ENCODE peak calls at places on chromosome 9, in seven cellular contexts. D is IMR-90; F is GM13976; W is MCF 10A; A is colonic mucosa; U is CD4-positive, alpha-beta T cell; M is heart right ventricle. S is an unnamed sample.

GRCh38 chr9:122347348-122348287 is 23.2 kb upstream of the PTGS1 start:
- DNase-seq in D (no peak), F (no peak), W (no peak), A (peak; percentile 81), U (no peak), M (no peak), S (peak; percentile 35)

GRCh38 chr9:15622596-15622995 is 69.8 kb downstream of the CCDC171 start:
- DNase-seq in D (peak; percentile 46), F (no peak), W (peak; percentile 13), A (no peak), U (no peak), M (no peak), S (no peak)

GRCh38 chr9:17230646-17231045 is 95.8 kb downstream of the CNTLN start:
- DNase-seq in D (no peak), F (no peak), W (no peak), A (no peak), U (no peak), M (no peak), S (no peak)

GRCh38 chr9:108125541-108125940 is 636.0 kb upstream of the KLF4 start:
- DNase-seq in D (no peak), F (no peak), W (peak; percentile 18), A (no peak), U (no peak), M (peak; percentile 17), S (no peak)

GRCh38 chr9:80351612-80352011 is 779.8 kb downstream of the TLE4 start:
- DNase-seq in D (no peak), F (no peak), W (no peak), A (no peak), U (no peak), M (no peak), S (no peak)

GRCh38 chr9:38145526-38146053 is 76.6 kb upstream of the SHB start:
- DNase-seq in D (no peak), F (no peak), W (no peak), A (no peak), U (no peak), M (no peak), S (no peak)

GRCh38 chr9:655875-656274 is 185.6 kb upstream of the DMRT1 start:
- DNase-seq in D (no peak), F (no peak), W (peak; percentile 30), A (no peak), U (no peak), M (peak; percentile 93), S (no peak)

GRCh38 chr9:2725929-2726328 is 8.6 kb downstream of the KCNV2 start:
- DNase-seq in D (no peak), F (no peak), W (no peak), A (no peak), U (no peak), M (no peak), S (no peak)

GRCh38 chr9:115340314-115340713 is 222.4 kb upstream of the TNC start:
- DNase-seq in D (no peak), F (no peak), W (no peak), A (no peak), U (no peak), M (no peak), S (no peak)

GRCh38 chr9:121619989-121620673 is 31.3 kb upstream of the DAB2IP start:
- DNase-seq in D (no peak), F (no peak), W (no peak), A (peak; percentile 61), U (no peak), M (peak; percentile 63), S (no peak)

GRCh38 chr9:77820293-77820954 is 172.3 kb upstream of the GNA14 start:
- DNase-seq in D (peak; percentile 83), F (no peak), W (peak; percentile 52), A (no peak), U (no peak), M (no peak), S (no peak)

GRCh38 chr9:77815260-77815659 is 167.1 kb upstream of the GNA14 start:
- DNase-seq in D (no peak), F (no peak), W (no peak), A (no peak), U (no peak), M (no peak), S (no peak)

GRCh38 chr9:77816641-77817341 is 168.7 kb upstream of the GNA14 start:
- DNase-seq in D (peak; percentile 47), F (no peak), W (no peak), A (no peak), U (no peak), M (no peak), S (no peak)

GRCh38 chr9:77817590-77818311 is 169.6 kb upstream of the GNA14 start:
- DNase-seq in D (no peak), F (no peak), W (no peak), A (no peak), U (no peak), M (no peak), S (no peak)

DNA sequence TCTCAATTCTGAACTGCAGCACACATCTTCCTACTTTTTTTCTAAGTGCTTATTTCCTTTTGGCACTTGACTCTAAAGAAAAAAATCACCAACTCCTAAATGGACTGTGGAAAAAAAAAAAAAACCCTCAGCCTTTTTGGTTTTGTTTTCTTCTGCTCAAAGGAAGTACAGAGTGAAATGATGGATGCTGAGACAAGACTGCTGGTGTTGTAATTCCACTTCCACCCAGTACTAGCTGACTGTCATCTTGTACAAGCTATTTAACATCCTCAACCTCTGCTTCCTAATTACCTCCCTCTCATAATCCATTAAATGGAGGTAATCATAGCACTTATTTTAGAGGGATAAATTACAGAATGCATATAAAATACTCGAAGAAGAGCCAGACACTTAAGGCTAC is 171.6 kb upstream of the GNA14 start:
- DNase-seq in D (peak; percentile 23), F (no peak), W (no peak), A (no peak), U (no peak), M (no peak), S (no peak)
- TF ChIP-seq CTCF in D (no peak), F (no peak), W (no peak), A (no peak), U (no peak), M (no peak), S (no peak)

GRCh38 chr9:132647806-132648205 is 22.0 kb downstream of the DDX31 start:
- DNase-seq in D (peak; percentile 28), F (no peak), W (no peak), A (no peak), U (no peak), M (no peak), S (no peak)

GRCh38 chr9:132647355-132647754 is 22.4 kb downstream of the DDX31 start:
- DNase-seq in D (peak; percentile 100), F (no peak), W (peak; percentile 73), A (no peak), U (no peak), M (no peak), S (no peak)

GRCh38 chr9:132648283-132648682 is 21.5 kb downstream of the DDX31 start:
- DNase-seq in D (no peak), F (no peak), W (no peak), A (peak; percentile 60), U (no peak), M (no peak), S (no peak)

GRCh38 chr9:132648685-132649084 is 21.1 kb downstream of the DDX31 start:
- DNase-seq in D (no peak), F (no peak), W (no peak), A (no peak), U (no peak), M (no peak), S (no peak)

GRCh38 chr9:132651259-132651658 is 18.5 kb downstream of the DDX31 start:
- DNase-seq in D (peak; percentile 98), F (no peak), W (peak; percentile 86), A (peak; percentile 70), U (no peak), M (no peak), S (peak; percentile 9)
- TF ChIP-seq CTCF in D (peak; percentile 73), F (peak; percentile 10), W (peak; percentile 42), A (peak; percentile 46), U (no peak), M (no peak), S (no peak)

GRCh38 chr9:69391487-69391886 is 66.5 kb downstream of the ENTREP1 start:
- DNase-seq in D (no peak), F (no peak), W (no peak), A (no peak), U (no peak), M (no peak), S (no peak)
- TF ChIP-seq CTCF in D (no peak), F (no peak), W (no peak), A (no peak), U (no peak), M (no peak), S (no peak)

DNA sequence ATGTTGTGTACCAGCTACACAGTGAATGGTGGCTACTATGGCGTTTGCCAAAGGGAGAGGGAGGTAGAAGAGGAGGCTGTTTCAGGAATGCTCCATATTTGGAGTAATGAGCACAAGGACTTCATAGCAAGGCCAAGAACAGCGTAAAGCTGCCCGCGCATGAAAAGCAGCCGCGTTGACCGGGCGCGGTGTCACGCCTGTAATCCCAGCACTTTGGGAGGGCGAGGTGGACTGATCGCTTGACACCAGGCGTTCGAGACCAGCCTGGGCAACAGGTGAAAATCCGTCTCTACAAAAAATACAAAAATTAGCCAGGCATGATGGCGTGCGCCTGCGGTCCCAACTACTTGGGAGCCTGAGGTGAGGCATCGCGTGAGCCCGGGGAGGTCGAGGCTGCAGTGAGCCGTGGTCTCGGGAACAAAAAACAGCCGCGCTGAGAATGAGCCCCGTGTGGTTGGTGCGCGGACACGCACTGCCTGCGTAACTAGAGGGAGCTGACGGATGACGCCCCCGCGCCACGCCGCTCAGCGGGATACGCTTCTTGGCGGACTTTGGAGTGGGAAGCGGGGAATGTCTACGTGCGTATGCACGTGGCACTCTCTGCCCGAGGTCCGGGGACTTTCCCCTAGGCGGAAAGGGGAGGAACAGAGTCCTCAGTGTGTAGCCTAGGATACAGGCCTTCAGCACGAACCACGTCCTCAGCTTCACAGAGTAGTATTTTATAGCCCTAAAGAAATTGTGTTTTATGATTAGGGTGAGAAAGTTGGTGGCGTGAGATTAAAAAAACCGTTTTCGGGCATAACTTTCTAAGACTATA is at the start of gene RMRP:
- DNase-seq in D (peak; percentile 100), F (peak; percentile 93), W (peak; percentile 99), A (peak; percentile 97), U (peak; percentile 71), M (peak; percentile 96), S (peak; percentile 97)
- TF ChIP-seq CTCF in D (peak; percentile 20), F (no peak), W (no peak), A (peak; percentile 24), U (no peak), M (peak; percentile 25), S (no peak)

DNA sequence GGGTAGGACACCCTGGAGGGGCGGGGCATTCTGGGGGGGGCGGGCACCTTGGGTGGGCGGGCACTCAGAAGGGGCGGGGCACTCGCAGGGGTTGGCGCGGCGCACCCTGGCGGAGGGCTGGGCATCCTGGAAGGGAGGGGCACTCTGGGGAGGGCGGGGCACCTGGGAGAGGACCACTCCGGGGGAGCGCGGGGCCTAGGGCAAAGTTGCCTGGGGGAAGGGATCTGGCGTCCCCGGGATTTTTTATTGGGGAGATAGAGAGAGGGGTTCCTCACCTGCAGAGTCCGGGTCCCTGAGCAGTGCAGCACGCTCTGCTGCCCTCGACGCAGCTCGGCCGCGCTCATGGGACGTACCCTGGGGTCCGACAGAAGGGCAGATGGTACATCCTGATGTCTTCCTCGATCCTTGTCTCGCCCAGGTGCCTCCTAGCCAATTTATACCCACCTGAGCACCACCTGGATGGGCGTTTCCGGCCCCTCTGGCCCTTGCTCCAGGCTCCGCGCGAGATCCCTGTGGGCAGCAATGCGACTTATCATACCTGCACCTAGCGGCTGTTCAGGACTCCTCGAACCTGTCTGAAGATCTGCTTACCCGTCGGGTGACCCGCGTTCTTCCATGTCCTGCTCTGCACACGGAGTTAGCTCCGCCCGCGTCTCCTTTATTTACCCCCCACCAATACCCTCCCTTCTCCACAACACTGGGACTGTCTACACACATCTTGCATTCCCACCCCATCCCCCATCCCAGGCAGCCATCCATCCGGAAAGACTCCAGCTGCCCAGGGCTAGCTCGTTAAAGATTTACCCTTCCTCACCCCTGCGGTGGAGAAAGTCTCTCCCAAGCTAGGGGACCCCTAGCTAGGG is at the start of gene KIF12:
- DNase-seq in D (no peak), F (no peak), W (no peak), A (peak; percentile 90), U (no peak), M (no peak), S (peak; percentile 47)
- TF ChIP-seq CTCF in D (no peak), F (no peak), W (no peak), A (no peak), U (no peak), M (no peak), S (no peak)

S was measured in activated CD8-positive, alpha-beta T cell treated with anti-CD3 and anti-CD28 coated beads for 36 hours.